ENCODE peak calls at places on chromosomes 11 and 22, in seven cellular contexts. O is WTC11, X is left ventricle myocardium inferior, B is astrocyte of the spinal cord, S is A549, Y is HL-60, L is nephron progenitor cell. R is an unnamed sample.

GRCh38 chr22:37378642-37379058 is 48.6 kb downstream of the ELFN2 start:
- DNase-seq in O (no peak), L (no peak), Y (no peak), S (peak; percentile 10), B (no peak), X (no peak), R (no peak)

GRCh38 chr22:49850021-49850911 is 3.4 kb upstream of the ZBED4 start:
- DNase-seq in S (no peak), Y (no peak), B (no peak), O (no peak), X (no peak), L (no peak), R (no peak)

GRCh38 chr11:83711035-83711630 is 425.0 kb upstream of the CCDC90B start:
- DNase-seq in B (no peak), L (no peak), O (no peak), S (no peak), Y (no peak), X (no peak), R (no peak)

GRCh38 chr11:67408437-67409200 is 4.7 kb downstream of the TBC1D10C start:
- DNase-seq in Y (no peak), B (no peak), O (no peak), X (no peak), S (no peak), L (no peak), R (no peak)

GRCh38 chr11:61542661-61543060 is 34.1 kb downstream of the LRRC10B start:
- DNase-seq in X (no peak), S (no peak), Y (no peak), O (no peak), B (no peak), L (no peak), R (no peak)

GRCh38 chr11:27233654-27234042 is 129.4 kb downstream of the CCDC34 start:
- DNase-seq in L (no peak), S (no peak), Y (no peak), X (no peak), B (peak; percentile 27), O (no peak), R (no peak)

GRCh38 chr11:61791737-61792309 is 576 bp downstream of the TMEM258 start:
- DNase-seq in Y (no peak), S (peak; percentile 82), B (peak; percentile 93), X (peak; percentile 32), O (peak; percentile 35), L (peak; percentile 65), R (peak; percentile 70)

GRCh38 chr11:9573775-9574555 is 495 bp downstream of the WEE1 start:
- DNase-seq in X (peak; percentile 37), L (peak; percentile 58), O (peak; percentile 32), S (peak; percentile 32), B (no peak), Y (no peak), R (peak; percentile 18)

GRCh38 chr11:120499088-120499487 is 12.5 kb upstream of the GRIK4 start:
- DNase-seq in S (no peak), L (no peak), O (no peak), X (no peak), Y (no peak), B (no peak), R (no peak)

GRCh38 chr11:120172054-120172881 is 34.4 kb upstream of the TRIM29 start:
- DNase-seq in X (peak; percentile 64), L (peak; percentile 76), B (peak; percentile 40), S (peak; percentile 64), Y (peak; percentile 43), O (peak; percentile 82), R (peak; percentile 65)

GRCh38 chr11:76739798-76740197 is 43.4 kb upstream of the TSKU start:
- DNase-seq in S (no peak), L (no peak), X (no peak), B (no peak), O (no peak), Y (no peak), R (no peak)

GRCh38 chr11:14253437-14253836 is 105.5 kb downstream of the RRAS2 start:
- DNase-seq in S (no peak), L (no peak), B (no peak), O (no peak), X (no peak), Y (no peak), R (no peak)
- TF ChIP-seq CTCF in S (no peak), L (no peak), B (no peak), O (no peak), X (no peak), Y (no peak), R (no peak)

DNA sequence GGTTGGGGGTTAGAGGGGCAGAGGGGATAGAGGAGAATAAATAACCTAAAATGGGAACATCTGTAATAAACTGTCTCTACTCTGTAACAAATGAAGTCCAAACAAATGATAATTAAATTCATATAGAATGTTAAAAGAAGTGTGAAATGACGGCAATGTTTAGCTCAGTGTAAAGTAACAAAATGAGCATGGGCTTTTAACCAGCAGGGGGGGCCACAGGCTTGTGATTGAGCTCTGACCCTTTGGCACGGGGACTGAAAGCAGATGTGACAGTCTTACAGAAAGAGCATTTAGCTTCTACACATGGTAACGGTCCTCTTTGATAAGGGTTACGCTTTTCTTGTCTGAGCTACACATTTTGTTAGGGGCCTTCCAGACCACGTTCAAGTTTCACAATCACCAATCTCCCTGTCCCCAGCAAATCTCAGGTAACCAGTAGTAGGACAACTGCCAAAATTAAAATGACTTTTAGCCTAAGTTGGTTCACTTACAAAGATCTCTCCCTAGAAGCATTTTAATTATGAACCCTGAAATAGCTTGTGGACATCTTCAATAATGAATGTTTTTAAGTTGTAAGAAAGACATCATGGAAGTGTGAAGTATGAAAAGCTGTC is 262.5 kb downstream of the DCDC1 start:
- DNase-seq in S (peak; percentile 26), O (peak; percentile 77), X (peak; percentile 44), Y (peak; percentile 11), L (peak; percentile 81), B (peak; percentile 21), R (peak; percentile 85)
- TF ChIP-seq CTCF in S (peak; percentile 79), O (peak; percentile 76), X (peak; percentile 68), Y (peak; percentile 55), L (peak; percentile 83), B (peak; percentile 42), R (peak; percentile 90)

GRCh38 chr11:57072640-57073039 is 83.9 kb downstream of the OR5AK2 start:
- DNase-seq in X (no peak), L (no peak), B (peak; percentile 97), S (peak; percentile 78), Y (no peak), O (no peak), R (no peak)

GRCh38 chr11:57071829-57072228 is 83.1 kb downstream of the OR5AK2 start:
- DNase-seq in O (no peak), L (no peak), S (no peak), Y (no peak), X (no peak), B (no peak), R (no peak)

GRCh38 chr11:57073121-57073520 is 84.4 kb downstream of the OR5AK2 start:
- DNase-seq in S (no peak), L (no peak), X (no peak), Y (no peak), B (no peak), O (no peak), R (no peak)

GRCh38 chr11:57069942-57070341 is 81.2 kb downstream of the OR5AK2 start:
- DNase-seq in B (no peak), Y (peak; percentile 1), S (no peak), X (no peak), O (no peak), L (no peak), R (no peak)
- TF ChIP-seq CTCF in B (no peak), Y (no peak), S (no peak), X (no peak), O (no peak), L (no peak), R (no peak)

DNA sequence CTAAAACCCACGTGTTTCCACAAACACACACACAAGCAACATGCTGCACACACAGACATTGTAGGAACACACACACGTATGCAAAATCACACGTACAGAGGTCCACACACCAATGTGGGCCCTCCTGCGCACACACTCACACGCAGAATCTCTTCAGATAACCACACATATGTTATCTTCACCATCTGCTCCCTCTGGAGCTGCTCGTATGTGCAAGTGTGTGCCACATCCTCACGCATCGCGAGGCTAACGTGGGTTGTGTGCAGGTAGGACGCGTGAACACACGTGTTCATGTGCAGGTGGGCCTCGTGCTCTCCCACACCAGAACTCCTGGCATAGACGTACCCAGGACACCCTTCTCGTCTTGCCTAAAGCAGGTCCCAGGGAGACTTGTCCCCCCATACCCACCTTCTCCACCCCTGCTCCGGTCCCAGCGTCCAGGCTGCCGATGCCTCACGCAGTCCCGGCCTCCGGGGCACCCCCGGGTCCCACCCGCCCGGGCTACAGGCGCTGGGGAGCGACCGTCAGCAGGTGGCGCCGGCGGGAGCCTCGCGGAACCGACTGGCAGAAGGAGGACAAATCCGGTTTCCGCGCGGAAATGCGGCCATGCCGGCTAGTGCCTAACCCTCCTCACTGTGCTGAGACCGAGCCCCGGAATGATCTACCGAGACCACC is 10.3 kb upstream of the IGSF9B start:
- DNase-seq in S (peak; percentile 28), L (peak; percentile 63), O (peak; percentile 85), Y (no peak), B (no peak), X (peak; percentile 70), R (peak; percentile 49)
- TF ChIP-seq CTCF in S (no peak), L (peak; percentile 24), O (peak; percentile 15), Y (no peak), B (peak; percentile 17), X (peak; percentile 78), R (peak; percentile 36)

GRCh38 chr22:17893900-17894299 is 119.6 kb upstream of the BID start:
- DNase-seq in X (no peak), S (no peak), O (no peak), Y (no peak), L (no peak), B (no peak), R (no peak)

GRCh38 chr22:17897864-17898263 is 123.6 kb upstream of the BID start:
- DNase-seq in Y (no peak), B (no peak), L (no peak), X (no peak), S (no peak), O (no peak), R (no peak)

GRCh38 chr22:17897411-17897810 is 123.1 kb upstream of the BID start:
- DNase-seq in L (no peak), B (no peak), S (no peak), X (no peak), O (no peak), Y (no peak), R (no peak)

GRCh38 chr22:17898375-17898774 is 124.1 kb upstream of the BID start:
- DNase-seq in L (no peak), Y (no peak), S (no peak), B (no peak), X (no peak), O (no peak), R (no peak)

DNA sequence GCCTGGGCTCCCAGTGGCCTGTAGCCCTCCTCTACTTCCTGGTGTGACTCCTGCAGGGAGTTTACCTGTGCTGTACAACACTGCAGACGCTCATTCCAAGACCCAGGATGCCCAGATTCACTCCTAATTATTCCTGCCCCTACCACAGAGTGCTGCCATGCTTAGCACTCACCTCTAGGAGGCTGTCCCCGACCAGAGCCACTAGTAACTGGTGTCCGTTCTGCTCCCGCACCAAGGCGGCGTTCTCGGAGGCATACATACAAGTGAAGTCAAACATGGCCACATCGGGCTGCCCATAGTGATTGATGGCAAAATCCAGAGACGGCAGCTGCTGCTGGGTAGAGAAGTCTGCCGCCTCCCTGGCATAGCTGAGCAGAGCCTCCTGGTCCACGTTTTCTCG is 122.3 kb upstream of the BID start:
- DNase-seq in X (peak; percentile 44), B (peak; percentile 33), Y (no peak), L (peak; percentile 35), O (peak; percentile 67), S (peak; percentile 44), R (no peak)
- TF ChIP-seq CTCF in X (peak; percentile 59), B (peak; percentile 66), Y (no peak), L (peak; percentile 45), O (peak; percentile 44), S (no peak), R (peak; percentile 48)

GRCh38 chr11:57641426-57641825 is 8.3 kb downstream of the YPEL4 start:
- DNase-seq in L (no peak), B (peak; percentile 62), X (no peak), S (peak; percentile 78), O (no peak), Y (no peak), R (no peak)
- TF ChIP-seq CTCF in L (no peak), B (peak; percentile 65), X (peak; percentile 62), S (peak; percentile 69), O (no peak), Y (peak; percentile 29), R (peak; percentile 60)